ENCODE peak calls at places on chromosomes 4 and X, in six cellular contexts. A, S, G, V, C and U are unnamed samples. For H3K4me1, the result is how much of the 10 kb centered on the place peaks cover.

GRCh38 chrX:112844250-112844649 is 3.6 kb upstream of the AMOT start:
- DNase-seq in A (no peak), S (no peak), G (no peak), V (no peak), C (no peak), U (no peak)

GRCh38 chr4:185853841-185854240 is 41.8 kb upstream of the SORBS2 start:
- DNase-seq in A (no peak), S (no peak), G (no peak), V (no peak), C (no peak), U (no peak)

GRCh38 chr4:175705407-175705806 is 106.7 kb downstream of the GPM6A start:
- DNase-seq in A (no peak), S (no peak), G (peak), V (no peak), C (peak), U (no peak)

GRCh38 chr4:126591583-126591982 is 1041.2 kb upstream of the INTU start:
- DNase-seq in A (no peak), S (no peak), G (no peak), V (no peak), C (no peak), U (no peak)

GRCh38 chrX:19225906-19226305 is 103.6 kb upstream of the ADGRG2 start:
- DNase-seq in A (peak), S (no peak), G (no peak), V (no peak), C (no peak), U (peak)

GRCh38 chr4:5995901-5996623 is 22.2 kb downstream of the C4orf50 start:
- DNase-seq in A (no peak), S (no peak), G (no peak), V (no peak), C (no peak), U (no peak)

GRCh38 chr4:26140150-26140898 is 180.5 kb upstream of the RBPJ start:
- DNase-seq in A (peak), S (no peak), G (no peak), V (no peak), C (no peak), U (no peak)

GRCh38 chrX:119488749-119489148 is 20.5 kb downstream of the SLC25A5 start:
- DNase-seq in A (peak), S (peak), G (peak), V (peak), C (no peak), U (peak)

GRCh38 chr4:181593703-181594102 is 649.5 kb upstream of the TENM3 start:
- DNase-seq in A (no peak), S (no peak), G (no peak), V (no peak), C (no peak), U (no peak)

GRCh38 chrX:111040377-111041017 is 55.5 kb upstream of the PAK3 start:
- DNase-seq in A (no peak), S (no peak), G (no peak), V (no peak), C (no peak), U (no peak)

GRCh38 chrX:123081766-123082165 is 102.3 kb upstream of the GRIA3 start:
- DNase-seq in A (no peak), S (no peak), G (no peak), V (no peak), C (no peak), U (no peak)

GRCh38 chrX:40155617-40156471 is 58.1 kb upstream of the BCOR start:
- DNase-seq in A (no peak), S (no peak), G (no peak), V (no peak), C (no peak), U (no peak)

GRCh38 chrX:118459494-118459893 is 36.1 kb upstream of the DOCK11 start:
- DNase-seq in A (no peak), S (no peak), G (no peak), V (peak), C (peak), U (peak)

GRCh38 chrX:40389555-40389954 is 191.2 kb upstream of the ATP6AP2 start:
- DNase-seq in A (no peak), S (no peak), G (no peak), V (no peak), C (no peak), U (no peak)

GRCh38 chr4:68373513-68373912 is 23.6 kb upstream of the YTHDC1 start:
- DNase-seq in A (peak), S (peak), G (peak), V (peak), C (peak), U (no peak)

GRCh38 chrX:71514367-71515038 is 18.4 kb upstream of the OGT start:
- DNase-seq in A (no peak), S (no peak), G (no peak), V (peak), C (no peak), U (no peak)

GRCh38 chrX:115563633-115564182 is 2.7 kb downstream of the PLS3 start:
- DNase-seq in A (no peak), S (no peak), G (no peak), V (no peak), C (no peak), U (peak)

GRCh38 chr4:61740950-61741638 is 541.0 kb downstream of the ADGRL3 start:
- DNase-seq in A (no peak), S (no peak), G (peak), V (no peak), C (no peak), U (no peak)

GRCh38 chr4:168811793-168812651 is 198.0 kb downstream of the CBR4 start:
- DNase-seq in A (no peak), S (no peak), G (no peak), V (no peak), C (no peak), U (no peak)

GRCh38 chrX:112819013-112819635 is 21.5 kb downstream of the AMOT start:
- DNase-seq in A (no peak), S (no peak), G (no peak), V (no peak), C (no peak), U (no peak)

GRCh38 chrX:149511081-149511480 is 6.0 kb upstream of the IDS start:
- DNase-seq in A (no peak), S (no peak), G (no peak), V (no peak), C (no peak), U (no peak)

GRCh38 chr4:159410076-159410777 is 307.3 kb downstream of the RAPGEF2 start:
- DNase-seq in A (no peak), S (no peak), G (no peak), V (no peak), C (no peak), U (no peak)

GRCh38 chr4:137541866-137542648 is 9.8 kb upstream of the PCDH18 start:
- DNase-seq in A (no peak), S (no peak), G (no peak), V (no peak), C (no peak), U (no peak)

GRCh38 chrX:15960237-15960636 is 105.6 kb upstream of the AP1S2 start:
- DNase-seq in A (no peak), S (no peak), G (no peak), V (no peak), C (no peak), U (no peak)

GRCh38 chr4:54657556-54658313 is at the start of gene KIT:
- DNase-seq in A (no peak), S (no peak), G (peak), V (no peak), C (peak), U (no peak)

GRCh38 chr4:150342945-150343344 is 239.0 kb upstream of the MAB21L2 start:
- DNase-seq in A (peak), S (no peak), G (peak), V (no peak), C (no peak), U (no peak)

GRCh38 chr4:25347473-25347872 is 29.6 kb upstream of the ANAPC4 start:
- DNase-seq in A (no peak), S (no peak), G (no peak), V (no peak), C (no peak), U (no peak)

GRCh38 chr4:145907363-145907762 is 31.3 kb downstream of the ZNF827 start:
- DNase-seq in A (no peak), S (no peak), G (no peak), V (no peak), C (no peak), U (no peak)

GRCh38 chr4:183987529-183987946 is 82.4 kb downstream of the STOX2 start:
- DNase-seq in A (peak), S (peak), G (peak), V (no peak), C (peak), U (no peak)

GRCh38 chr4:183987987-183988392 is 82.9 kb downstream of the STOX2 start:
- DNase-seq in A (peak), S (peak), G (peak), V (no peak), C (peak), U (no peak)

GRCh38 chr4:183989471-183989870 is 84.4 kb downstream of the STOX2 start:
- DNase-seq in A (no peak), S (no peak), G (no peak), V (no peak), C (no peak), U (no peak)

GRCh38 chr4:183989931-183990330 is 84.8 kb downstream of the STOX2 start:
- DNase-seq in A (no peak), S (no peak), G (no peak), V (no peak), C (no peak), U (no peak)

GRCh38 chr4:183988874-183989273 is 83.8 kb downstream of the STOX2 start:
- DNase-seq in A (no peak), S (no peak), G (no peak), V (no peak), C (no peak), U (no peak)
- H3K27ac ChIP-seq in A (peak), S (peak), G (peak), V (no peak), C (peak), U (no peak)

DNA sequence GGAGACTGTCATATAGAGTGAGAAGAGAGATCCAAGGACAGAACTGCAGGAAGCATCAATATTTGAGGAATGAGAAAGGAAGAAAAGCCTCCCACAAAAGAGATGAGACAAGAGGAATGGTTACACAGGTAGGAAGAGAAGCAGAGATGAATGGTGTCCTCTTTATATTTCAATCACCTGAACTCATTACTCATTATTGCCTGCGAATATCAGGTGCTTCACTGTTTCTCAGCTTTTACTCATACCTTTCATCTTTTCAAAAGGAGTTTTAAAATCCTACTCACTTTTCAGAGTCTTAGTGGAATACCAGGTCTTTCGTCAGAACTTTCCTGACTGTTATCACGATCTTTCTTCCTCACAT is 14.9 kb upstream of the SEC24D start:
- DNase-seq in A (no peak), S (no peak), G (no peak), V (peak), C (no peak), U (no peak)
- H3K4me1 ChIP-seq in A (under half), S (under half), G (under half), V (under half), C (under half), U (under half)

DNA sequence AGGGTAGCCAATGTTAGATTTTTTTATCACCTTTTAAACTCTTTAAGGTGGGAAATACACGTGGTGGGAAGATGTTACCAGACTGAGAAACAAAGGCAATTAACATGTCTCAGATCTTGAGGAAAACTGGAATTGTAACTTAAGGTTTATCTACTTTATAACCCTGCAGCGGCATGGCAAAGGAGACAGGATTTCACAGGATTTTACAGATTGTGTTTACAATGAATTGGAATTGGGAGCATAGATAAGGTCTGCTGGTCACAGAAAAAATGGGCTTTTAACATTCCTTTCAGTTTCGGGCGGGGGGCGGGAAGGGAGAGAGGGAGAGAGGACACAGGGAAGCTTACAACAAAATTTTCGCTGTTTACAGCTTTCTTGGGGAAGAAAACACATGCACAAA is 467.5 kb upstream of the CT83 start:
- DNase-seq in A (no peak), S (no peak), G (no peak), V (no peak), C (no peak), U (no peak)
- H3K27ac ChIP-seq in A (no peak), S (no peak), G (no peak), V (no peak), C (no peak), U (no peak)

GRCh38 chr4:87025614-87026041 is 90.8 kb downstream of the AFF1 start:
- DNase-seq in A (peak), S (no peak), G (no peak), V (no peak), C (no peak), U (no peak)
- H3K4me1 ChIP-seq in A (under half), S (half or more), G (half or more), V (under half), C (under half), U (under half)

DNA sequence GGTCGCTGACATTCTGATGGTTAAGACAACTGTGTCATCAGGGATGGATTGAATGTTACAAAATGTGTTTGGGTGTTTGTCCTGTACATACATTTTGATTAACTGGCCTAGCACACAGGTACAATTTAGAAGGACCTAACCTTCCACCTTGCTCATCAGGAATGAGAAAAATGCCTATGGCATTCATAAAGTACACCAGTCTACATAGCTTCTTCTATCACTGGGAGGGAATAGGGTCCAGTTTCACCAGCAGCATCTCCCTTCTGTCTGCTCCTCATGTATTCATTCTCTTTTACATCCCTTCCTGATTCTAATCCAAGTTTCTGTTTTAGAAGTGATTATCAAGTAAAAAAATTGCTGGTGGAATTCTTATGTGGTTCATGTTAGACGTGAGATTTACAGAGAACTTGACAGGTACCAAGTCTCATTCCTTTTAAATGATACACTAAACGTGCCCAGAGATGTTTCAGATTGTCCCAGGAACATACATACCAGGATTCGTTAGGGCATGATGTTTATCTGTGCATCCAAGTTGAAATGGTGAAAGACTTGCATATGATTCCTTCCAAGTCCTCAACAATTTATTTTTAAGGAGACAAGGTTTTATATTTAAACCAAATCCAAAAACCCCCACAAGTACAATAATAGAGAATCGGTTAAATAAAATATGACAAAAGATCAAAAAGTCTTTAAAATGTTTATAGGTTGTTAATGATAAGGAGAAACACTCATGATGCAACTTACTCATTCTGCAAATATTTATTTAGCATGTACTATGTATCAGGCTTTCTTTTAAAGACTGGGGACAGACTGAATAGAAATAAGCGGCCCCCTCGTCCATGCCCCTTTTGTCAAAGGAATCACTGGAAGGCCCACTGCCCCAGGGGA is 359.1 kb downstream of the ZNF674 start:
- DNase-seq in A (no peak), S (no peak), G (no peak), V (no peak), C (no peak), U (no peak)
- H3K27ac ChIP-seq in A (no peak), S (no peak), G (no peak), V (no peak), C (no peak), U (no peak)

GRCh38 chr4:134393592-134393991 is 192.0 kb upstream of the PABPC4L start:
- DNase-seq in A (no peak), S (no peak), G (no peak), V (no peak), C (no peak), U (no peak)

GRCh38 chr4:134388351-134388750 is 186.8 kb upstream of the PABPC4L start:
- DNase-seq in A (no peak), S (no peak), G (no peak), V (no peak), C (no peak), U (no peak)

GRCh38 chr4:134390327-134390726 is 188.7 kb upstream of the PABPC4L start:
- DNase-seq in A (no peak), S (no peak), G (no peak), V (no peak), C (no peak), U (no peak)
- H3K4me1 ChIP-seq in A (under half), S (under half), G (under half), V (under half), C (under half), U (under half)

GRCh38 chr4:22515888-22516541 is at the start of gene ADGRA3:
- DNase-seq in A (peak), S (peak), G (peak), V (no peak), C (peak), U (no peak)

GRCh38 chr4:22514001-22514400 is 1.9 kb downstream of the ADGRA3 start:
- DNase-seq in A (no peak), S (no peak), G (no peak), V (no peak), C (no peak), U (no peak)

GRCh38 chr4:22512306-22512705 is 3.6 kb downstream of the ADGRA3 start:
- DNase-seq in A (no peak), S (no peak), G (no peak), V (no peak), C (no peak), U (no peak)

GRCh38 chr4:22515145-22515887 is 550 bp downstream of the ADGRA3 start:
- DNase-seq in A (peak), S (peak), G (peak), V (no peak), C (peak), U (no peak)

GRCh38 chr4:22514431-22514830 is 1.4 kb downstream of the ADGRA3 start:
- DNase-seq in A (no peak), S (no peak), G (no peak), V (no peak), C (no peak), U (no peak)
- H3K27ac ChIP-seq in A (peak), S (peak), G (no peak), V (no peak), C (no peak), U (no peak)